ENCODE peak calls at places on chromosomes 16 and 17, in five cellular contexts. G, U, Y, D and A are unnamed samples.

GRCh38 chr17:60745544-60745943 is 67.9 kb downstream of the BCAS3 start:
- DNase-seq in G (no peak), D (no peak), U (no peak), Y (no peak), A (no peak)

GRCh38 chr16:50114357-50115129 is 38.6 kb upstream of the TENT4B start:
- DNase-seq in D (no peak), U (no peak), G (no peak), Y (peak), A (no peak)

GRCh38 chr17:73131993-73132595 is 32.7 kb upstream of the SSTR2 start:
- DNase-seq in D (no peak), Y (no peak), G (no peak), U (no peak), A (no peak)

GRCh38 chr16:85553436-85554113 is 59.5 kb upstream of the GSE1 start:
- DNase-seq in G (peak), Y (peak), D (peak), U (no peak), A (no peak)

GRCh38 chr16:66427036-66427446 is at the start of gene BEAN1:
- DNase-seq in U (no peak), Y (peak), D (peak), G (no peak), A (no peak)

GRCh38 chr16:88352261-88353200 is 30.2 kb upstream of the ZNF469 start:
- DNase-seq in U (no peak), D (no peak), Y (peak), G (no peak), A (no peak)

GRCh38 chr16:51151951-51152663 is 1.0 kb upstream of the SALL1 start:
- DNase-seq in Y (peak), U (peak), G (no peak), D (peak), A (peak)

GRCh38 chr16:66605177-66605999 is 884 bp downstream of the CMTM3 start:
- DNase-seq in G (peak), Y (peak), U (no peak), D (peak), A (no peak)

GRCh38 chr17:7882629-7883028 is 6.0 kb upstream of the CHD3 start:
- DNase-seq in Y (peak), D (no peak), G (no peak), U (no peak), A (no peak)
- H3K4me3 ChIP-seq in Y (peak), D (no peak), G (no peak), U (no peak), A (no peak)

GRCh38 chr17:10114931-10115535 is 83.4 kb downstream of the GAS7 start:
- DNase-seq in D (no peak), G (peak), U (peak), Y (peak), A (peak)
- H3K4me3 ChIP-seq in D (no peak), G (peak), U (peak), Y (peak), A (peak)

GRCh38 chr17:2058521-2059124 is 3.7 kb downstream of the HIC1 start:
- DNase-seq in Y (peak), U (no peak), D (no peak), G (peak), A (no peak)

GRCh38 chr17:2057130-2057713 is 2.3 kb downstream of the HIC1 start:
- DNase-seq in U (no peak), Y (no peak), D (no peak), G (no peak), A (no peak)

GRCh38 chr17:2059125-2059836 is 4.4 kb downstream of the HIC1 start:
- DNase-seq in D (no peak), Y (no peak), U (no peak), G (no peak), A (no peak)

GRCh38 chr17:2056221-2057129 is 1.6 kb downstream of the HIC1 start:
- DNase-seq in G (peak), U (no peak), Y (peak), D (no peak), A (no peak)

DNA sequence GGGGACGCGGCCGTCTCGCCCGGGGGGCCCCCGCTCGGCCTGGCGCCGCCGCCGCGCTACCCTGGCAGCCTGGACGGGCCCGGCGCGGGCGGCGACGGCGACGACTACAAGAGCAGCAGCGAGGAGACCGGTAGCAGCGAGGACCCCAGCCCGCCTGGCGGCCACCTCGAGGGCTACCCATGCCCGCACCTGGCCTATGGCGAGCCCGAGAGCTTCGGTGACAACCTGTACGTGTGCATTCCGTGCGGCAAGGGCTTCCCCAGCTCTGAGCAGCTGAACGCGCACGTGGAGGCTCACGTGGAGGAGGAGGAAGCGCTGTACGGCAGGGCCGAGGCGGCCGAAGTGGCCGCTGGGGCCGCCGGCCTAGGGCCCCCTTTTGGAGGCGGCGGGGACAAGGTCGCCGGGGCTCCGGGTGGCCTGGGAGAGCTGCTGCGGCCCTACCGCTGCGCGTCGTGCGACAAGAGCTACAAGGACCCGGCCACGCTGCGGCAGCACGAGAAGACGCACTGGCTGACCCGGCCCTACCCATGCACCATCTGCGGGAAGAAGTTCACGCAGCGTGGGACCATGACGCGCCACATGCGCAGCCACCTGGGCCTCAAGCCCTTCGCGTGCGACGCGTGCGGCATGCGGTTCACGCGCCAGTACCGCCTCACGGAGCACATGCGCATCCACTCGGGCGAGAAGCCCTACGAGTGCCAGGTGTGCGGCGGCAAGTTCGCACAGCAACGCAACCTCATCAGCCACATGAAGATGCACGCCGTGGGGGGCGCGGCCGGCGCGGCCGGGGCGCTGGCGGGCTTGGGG is 3.0 kb downstream of the HIC1 start:
- DNase-seq in U (no peak), D (no peak), G (no peak), Y (no peak), A (no peak)
- H3K4me3 ChIP-seq in U (peak), D (no peak), G (no peak), Y (peak), A (peak)

GRCh38 chr17:74922172-74922571 is 883 bp downstream of the USH1G start:
- DNase-seq in G (no peak), D (no peak), Y (no peak), U (no peak), A (no peak)
- H3K4me3 ChIP-seq in G (no peak), D (peak), Y (no peak), U (no peak), A (no peak)